ENCODE peak calls at places on chromosomes 11 and 22, in eight cellular contexts. One of them, this sample, is unnamed.
A peak's percentile ranks its signal among the peaks of the same experiment; 100 is the strongest.

GRCh38 chr22:19520566-19521305 is 3.5 kb downstream of the CLDN5 start:
- DNase-seq in HepG2: no peak
- DNase-seq in lower lobe of right lung: no peak
- DNase-seq in mesenchymal stem cell: no peak
- DNase-seq in CD4-positive, CD25-positive, alpha-beta regulatory T cell: no peak
- DNase-seq in HAP-1: no peak
- DNase-seq in aorta: no peak
- DNase-seq in left ventricle myocardium inferior: no peak
- DNase-seq in this sample: no peak

GRCh38 chr11:115500547-115501503 is 3.4 kb downstream of the CADM1 start:
- DNase-seq in left ventricle myocardium inferior: no peak
- DNase-seq in HAP-1: peak; percentile 26
- DNase-seq in CD4-positive, CD25-positive, alpha-beta regulatory T cell: no peak
- DNase-seq in mesenchymal stem cell: no peak
- DNase-seq in HepG2: peak; percentile 94
- DNase-seq in lower lobe of right lung: no peak
- DNase-seq in aorta: no peak
- DNase-seq in this sample: no peak

GRCh38 chr11:79030448-79030847 is 410.4 kb downstream of the TENM4 start:
- DNase-seq in HepG2: no peak
- DNase-seq in CD4-positive, CD25-positive, alpha-beta regulatory T cell: no peak
- DNase-seq in HAP-1: no peak
- DNase-seq in lower lobe of right lung: no peak
- DNase-seq in left ventricle myocardium inferior: no peak
- DNase-seq in aorta: no peak
- DNase-seq in mesenchymal stem cell: no peak
- DNase-seq in this sample: no peak

GRCh38 chr11:86955111-86955673 is at the start of gene FZD4:
- DNase-seq in HAP-1: peak; percentile 93
- DNase-seq in CD4-positive, CD25-positive, alpha-beta regulatory T cell: no peak
- DNase-seq in mesenchymal stem cell: peak; percentile 88
- DNase-seq in aorta: peak; percentile 94
- DNase-seq in HepG2: peak; percentile 76
- DNase-seq in left ventricle myocardium inferior: peak; percentile 94
- DNase-seq in lower lobe of right lung: peak; percentile 93
- DNase-seq in this sample: peak; percentile 90

GRCh38 chr11:36212507-36212906 is 76.7 kb downstream of the COMMD9 start:
- DNase-seq in lower lobe of right lung: no peak
- DNase-seq in HAP-1: no peak
- DNase-seq in aorta: no peak
- DNase-seq in HepG2: no peak
- DNase-seq in CD4-positive, CD25-positive, alpha-beta regulatory T cell: no peak
- DNase-seq in mesenchymal stem cell: no peak
- DNase-seq in left ventricle myocardium inferior: no peak
- DNase-seq in this sample: no peak

GRCh38 chr11:75534291-75535038 is 8.7 kb upstream of the GDPD5 start:
- DNase-seq in aorta: no peak
- DNase-seq in mesenchymal stem cell: no peak
- DNase-seq in HepG2: no peak
- DNase-seq in HAP-1: peak; percentile 42
- DNase-seq in CD4-positive, CD25-positive, alpha-beta regulatory T cell: no peak
- DNase-seq in lower lobe of right lung: no peak
- DNase-seq in left ventricle myocardium inferior: no peak
- DNase-seq in this sample: no peak

GRCh38 chr11:35030716-35031213 is 108.2 kb upstream of the CD44 start:
- DNase-seq in HAP-1: no peak
- DNase-seq in left ventricle myocardium inferior: peak; percentile 35
- DNase-seq in mesenchymal stem cell: peak; percentile 99
- DNase-seq in aorta: peak; percentile 75
- DNase-seq in lower lobe of right lung: no peak
- DNase-seq in CD4-positive, CD25-positive, alpha-beta regulatory T cell: no peak
- DNase-seq in HepG2: no peak
- DNase-seq in this sample: peak; percentile 95

GRCh38 chr11:11035331-11035730 is 177.5 kb upstream of the ZBED5 start:
- DNase-seq in lower lobe of right lung: no peak
- DNase-seq in left ventricle myocardium inferior: no peak
- DNase-seq in mesenchymal stem cell: no peak
- DNase-seq in CD4-positive, CD25-positive, alpha-beta regulatory T cell: no peak
- DNase-seq in HAP-1: no peak
- DNase-seq in HepG2: no peak
- DNase-seq in aorta: no peak
- DNase-seq in this sample: no peak

GRCh38 chr11:1333091-1333772 is 23.8 kb upstream of the TOLLIP start:
- DNase-seq in mesenchymal stem cell: no peak
- DNase-seq in HAP-1: no peak
- DNase-seq in HepG2: peak; percentile 60
- DNase-seq in aorta: no peak
- DNase-seq in left ventricle myocardium inferior: no peak
- DNase-seq in CD4-positive, CD25-positive, alpha-beta regulatory T cell: no peak
- DNase-seq in lower lobe of right lung: no peak
- DNase-seq in this sample: peak; percentile 69

GRCh38 chr11:57679396-57679795 is 11.5 kb downstream of the ZDHHC5 start:
- DNase-seq in CD4-positive, CD25-positive, alpha-beta regulatory T cell: no peak
- DNase-seq in mesenchymal stem cell: no peak
- DNase-seq in aorta: no peak
- DNase-seq in left ventricle myocardium inferior: no peak
- DNase-seq in lower lobe of right lung: no peak
- DNase-seq in HAP-1: no peak
- DNase-seq in HepG2: no peak
- DNase-seq in this sample: no peak

GRCh38 chr11:57675176-57675941 is 7.4 kb downstream of the ZDHHC5 start:
- DNase-seq in HAP-1: no peak
- DNase-seq in left ventricle myocardium inferior: no peak
- DNase-seq in HepG2: no peak
- DNase-seq in CD4-positive, CD25-positive, alpha-beta regulatory T cell: no peak
- DNase-seq in aorta: no peak
- DNase-seq in mesenchymal stem cell: no peak
- DNase-seq in lower lobe of right lung: no peak
- DNase-seq in this sample: no peak

GRCh38 chr11:57681168-57681567 is 13.3 kb downstream of the ZDHHC5 start:
- DNase-seq in mesenchymal stem cell: no peak
- DNase-seq in left ventricle myocardium inferior: no peak
- DNase-seq in lower lobe of right lung: no peak
- DNase-seq in CD4-positive, CD25-positive, alpha-beta regulatory T cell: no peak
- DNase-seq in aorta: no peak
- DNase-seq in HAP-1: no peak
- DNase-seq in HepG2: no peak
- DNase-seq in this sample: no peak

GRCh38 chr11:57680552-57680874 is 12.6 kb downstream of the ZDHHC5 start:
- DNase-seq in HepG2: no peak
- DNase-seq in HAP-1: no peak
- DNase-seq in aorta: no peak
- DNase-seq in lower lobe of right lung: no peak
- DNase-seq in left ventricle myocardium inferior: no peak
- DNase-seq in mesenchymal stem cell: peak; percentile 29
- DNase-seq in CD4-positive, CD25-positive, alpha-beta regulatory T cell: no peak
- DNase-seq in this sample: no peak
- H3K4me3 ChIP-seq in HepG2: no peak overlapping the region
- H3K4me3 ChIP-seq in HAP-1: no peak overlapping the region
- H3K4me3 ChIP-seq in aorta: no peak overlapping the region
- H3K4me3 ChIP-seq in lower lobe of right lung: no peak overlapping the region
- H3K4me3 ChIP-seq in left ventricle myocardium inferior: no peak overlapping the region
- H3K4me3 ChIP-seq in mesenchymal stem cell: no peak overlapping the region
- H3K4me3 ChIP-seq in CD4-positive, CD25-positive, alpha-beta regulatory T cell: peak overlapping the region; percentile 7
- H3K4me3 ChIP-seq in this sample: no peak overlapping the region

GRCh38 chr11:101043940-101044339 is 85.7 kb downstream of the PGR start:
- DNase-seq in aorta: no peak
- DNase-seq in HepG2: no peak
- DNase-seq in lower lobe of right lung: no peak
- DNase-seq in left ventricle myocardium inferior: no peak
- DNase-seq in mesenchymal stem cell: no peak
- DNase-seq in CD4-positive, CD25-positive, alpha-beta regulatory T cell: no peak
- DNase-seq in HAP-1: no peak
- DNase-seq in this sample: no peak
- H3K9me3 ChIP-seq in aorta: no peaks in the 10 kb centered on the region
- H3K9me3 ChIP-seq in HepG2: no peaks in the 10 kb centered on the region
- H3K9me3 ChIP-seq in lower lobe of right lung: no peaks in the 10 kb centered on the region
- H3K9me3 ChIP-seq in left ventricle myocardium inferior: no peaks in the 10 kb centered on the region
- H3K9me3 ChIP-seq in mesenchymal stem cell: no peaks in the 10 kb centered on the region
- H3K9me3 ChIP-seq in CD4-positive, CD25-positive, alpha-beta regulatory T cell: no peaks in the 10 kb centered on the region
- H3K9me3 ChIP-seq in HAP-1: no peaks in the 10 kb centered on the region
- H3K9me3 ChIP-seq in this sample: no peaks in the 10 kb centered on the region

GRCh38 chr11:19347911-19348310 is 107.2 kb upstream of the E2F8 start:
- DNase-seq in mesenchymal stem cell: no peak
- DNase-seq in aorta: no peak
- DNase-seq in HAP-1: no peak
- DNase-seq in left ventricle myocardium inferior: no peak
- DNase-seq in lower lobe of right lung: no peak
- DNase-seq in HepG2: no peak
- DNase-seq in CD4-positive, CD25-positive, alpha-beta regulatory T cell: no peak
- DNase-seq in this sample: no peak
- H3K27me3 ChIP-seq in mesenchymal stem cell: peaks cover 17% of the 10 kb centered on the region
- H3K27me3 ChIP-seq in aorta: no peaks in the 10 kb centered on the region
- H3K27me3 ChIP-seq in HAP-1: peaks cover 89% of the 10 kb centered on the region
- H3K27me3 ChIP-seq in left ventricle myocardium inferior: peaks cover 98% of the 10 kb centered on the region
- H3K27me3 ChIP-seq in lower lobe of right lung: peaks cover 49% of the 10 kb centered on the region
- H3K27me3 ChIP-seq in HepG2: peaks cover 37% of the 10 kb centered on the region
- H3K27me3 ChIP-seq in CD4-positive, CD25-positive, alpha-beta regulatory T cell: peaks cover 27% of the 10 kb centered on the region
- H3K27me3 ChIP-seq in this sample: peaks cover 22% of the 10 kb centered on the region

GRCh38 chr11:64230985-64231365 is 627 bp downstream of the DNAJC4 start:
- DNase-seq in HepG2: no peak
- DNase-seq in HAP-1: no peak
- DNase-seq in left ventricle myocardium inferior: no peak
- DNase-seq in aorta: no peak
- DNase-seq in CD4-positive, CD25-positive, alpha-beta regulatory T cell: no peak
- DNase-seq in lower lobe of right lung: no peak
- DNase-seq in mesenchymal stem cell: no peak
- DNase-seq in this sample: no peak
- H3K4me3 ChIP-seq in HepG2: peak overlapping the region; percentile 94
- H3K4me3 ChIP-seq in HAP-1: peak overlapping the region; percentile 76
- H3K4me3 ChIP-seq in left ventricle myocardium inferior: peak overlapping the region; percentile 81
- H3K4me3 ChIP-seq in aorta: peak overlapping the region; percentile 59
- H3K4me3 ChIP-seq in CD4-positive, CD25-positive, alpha-beta regulatory T cell: no peak overlapping the region
- H3K4me3 ChIP-seq in lower lobe of right lung: peak overlapping the region; percentile 69
- H3K4me3 ChIP-seq in mesenchymal stem cell: peak overlapping the region; percentile 77
- H3K4me3 ChIP-seq in this sample: peak overlapping the region; percentile 38

GRCh38 chr11:97367406-97368083 is 977.7 kb downstream of the JRKL start:
- DNase-seq in aorta: no peak
- DNase-seq in lower lobe of right lung: no peak
- DNase-seq in HAP-1: no peak
- DNase-seq in left ventricle myocardium inferior: no peak
- DNase-seq in mesenchymal stem cell: no peak
- DNase-seq in HepG2: no peak
- DNase-seq in CD4-positive, CD25-positive, alpha-beta regulatory T cell: no peak
- DNase-seq in this sample: no peak

GRCh38 chr11:97363331-97363730 is 973.5 kb downstream of the JRKL start:
- DNase-seq in aorta: no peak
- DNase-seq in left ventricle myocardium inferior: no peak
- DNase-seq in HAP-1: no peak
- DNase-seq in CD4-positive, CD25-positive, alpha-beta regulatory T cell: no peak
- DNase-seq in HepG2: no peak
- DNase-seq in mesenchymal stem cell: no peak
- DNase-seq in lower lobe of right lung: no peak
- DNase-seq in this sample: no peak

GRCh38 chr11:97364047-97364446 is 974.2 kb downstream of the JRKL start:
- DNase-seq in CD4-positive, CD25-positive, alpha-beta regulatory T cell: no peak
- DNase-seq in HepG2: no peak
- DNase-seq in aorta: no peak
- DNase-seq in mesenchymal stem cell: peak; percentile 41
- DNase-seq in left ventricle myocardium inferior: no peak
- DNase-seq in lower lobe of right lung: no peak
- DNase-seq in HAP-1: no peak
- DNase-seq in this sample: no peak

DNA sequence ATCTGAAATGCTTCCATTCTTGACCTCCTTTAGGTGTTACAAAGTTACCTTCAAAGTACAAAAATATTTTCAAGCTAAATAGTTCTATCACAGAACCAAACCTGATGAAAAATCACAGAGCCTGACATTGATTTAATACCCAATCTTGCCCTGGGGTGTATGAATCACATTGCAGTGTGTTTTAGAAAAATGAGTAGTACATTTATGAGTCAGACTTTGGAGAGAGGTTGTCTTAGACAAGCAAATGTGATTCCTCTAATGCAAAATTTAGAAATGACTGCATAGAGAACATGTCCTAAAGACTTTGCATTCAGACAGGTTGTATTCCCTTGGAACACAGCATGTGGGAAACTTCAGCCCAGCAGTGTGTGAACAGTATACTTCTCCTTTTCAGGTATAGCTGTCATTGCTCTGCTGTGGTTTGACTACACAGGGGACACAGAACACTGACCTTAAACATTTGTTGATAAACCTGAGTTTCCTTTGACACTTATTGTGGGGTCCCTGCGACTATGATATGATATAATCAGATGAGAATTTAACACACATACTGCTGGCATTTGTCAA is 972.1 kb downstream of the JRKL start:
- DNase-seq in CD4-positive, CD25-positive, alpha-beta regulatory T cell: no peak
- DNase-seq in HAP-1: no peak
- DNase-seq in mesenchymal stem cell: peak; percentile 40
- DNase-seq in lower lobe of right lung: no peak
- DNase-seq in HepG2: no peak
- DNase-seq in left ventricle myocardium inferior: no peak
- DNase-seq in aorta: no peak
- DNase-seq in this sample: no peak
- H3K9me3 ChIP-seq in CD4-positive, CD25-positive, alpha-beta regulatory T cell: peaks cover 5% of the 10 kb centered on the region
- H3K9me3 ChIP-seq in HAP-1: no peaks in the 10 kb centered on the region
- H3K9me3 ChIP-seq in mesenchymal stem cell: peaks cover 6% of the 10 kb centered on the region
- H3K9me3 ChIP-seq in lower lobe of right lung: peaks cover 3% of the 10 kb centered on the region
- H3K9me3 ChIP-seq in HepG2: peaks cover 11% of the 10 kb centered on the region
- H3K9me3 ChIP-seq in left ventricle myocardium inferior: peaks cover 1% of the 10 kb centered on the region
- H3K9me3 ChIP-seq in aorta: no peaks in the 10 kb centered on the region
- H3K9me3 ChIP-seq in this sample: no peaks in the 10 kb centered on the region

GRCh38 chr11:116536416-116536815 is 236.4 kb downstream of the BUD13 start:
- DNase-seq in CD4-positive, CD25-positive, alpha-beta regulatory T cell: no peak
- DNase-seq in lower lobe of right lung: no peak
- DNase-seq in HepG2: no peak
- DNase-seq in mesenchymal stem cell: no peak
- DNase-seq in aorta: peak; percentile 13
- DNase-seq in left ventricle myocardium inferior: no peak
- DNase-seq in HAP-1: no peak
- DNase-seq in this sample: no peak

GRCh38 chr11:116535954-116536353 is 236.8 kb downstream of the BUD13 start:
- DNase-seq in lower lobe of right lung: no peak
- DNase-seq in CD4-positive, CD25-positive, alpha-beta regulatory T cell: no peak
- DNase-seq in HepG2: no peak
- DNase-seq in aorta: peak; percentile 12
- DNase-seq in left ventricle myocardium inferior: no peak
- DNase-seq in HAP-1: no peak
- DNase-seq in mesenchymal stem cell: no peak
- DNase-seq in this sample: peak; percentile 37

GRCh38 chr11:116535120-116535519 is 237.7 kb downstream of the BUD13 start:
- DNase-seq in CD4-positive, CD25-positive, alpha-beta regulatory T cell: no peak
- DNase-seq in HAP-1: no peak
- DNase-seq in lower lobe of right lung: no peak
- DNase-seq in aorta: peak; percentile 17
- DNase-seq in mesenchymal stem cell: no peak
- DNase-seq in left ventricle myocardium inferior: no peak
- DNase-seq in HepG2: no peak
- DNase-seq in this sample: no peak

GRCh38 chr11:116537736-116538135 is 235.1 kb downstream of the BUD13 start:
- DNase-seq in mesenchymal stem cell: no peak
- DNase-seq in CD4-positive, CD25-positive, alpha-beta regulatory T cell: no peak
- DNase-seq in HAP-1: no peak
- DNase-seq in HepG2: no peak
- DNase-seq in lower lobe of right lung: no peak
- DNase-seq in aorta: no peak
- DNase-seq in left ventricle myocardium inferior: no peak
- DNase-seq in this sample: no peak

DNA sequence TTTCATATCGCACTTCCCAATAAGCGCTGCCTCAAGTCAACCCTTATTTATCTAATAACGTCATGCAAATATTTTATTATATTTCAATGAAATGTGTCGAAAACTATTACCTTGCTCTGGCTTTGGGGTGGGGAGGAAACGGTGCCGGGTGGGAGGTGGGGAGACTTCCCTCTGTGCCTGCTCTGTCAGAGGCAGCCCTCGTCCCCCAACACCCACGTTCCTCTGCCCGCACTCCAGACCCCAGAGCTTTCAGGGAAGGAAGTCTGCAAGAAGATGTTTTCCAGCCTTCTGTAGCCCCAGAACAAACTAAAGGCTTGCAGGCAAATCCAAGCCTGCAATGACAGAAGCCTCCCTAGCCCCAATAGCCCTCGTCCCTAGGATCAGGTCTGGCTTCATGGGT is 235.7 kb downstream of the BUD13 start:
- DNase-seq in CD4-positive, CD25-positive, alpha-beta regulatory T cell: no peak
- DNase-seq in mesenchymal stem cell: no peak
- DNase-seq in left ventricle myocardium inferior: no peak
- DNase-seq in lower lobe of right lung: no peak
- DNase-seq in HAP-1: no peak
- DNase-seq in HepG2: no peak
- DNase-seq in aorta: peak; percentile 7
- DNase-seq in this sample: no peak
- H3K27me3 ChIP-seq in CD4-positive, CD25-positive, alpha-beta regulatory T cell: peaks cover 2% of the 10 kb centered on the region
- H3K27me3 ChIP-seq in mesenchymal stem cell: peaks cover 63% of the 10 kb centered on the region
- H3K27me3 ChIP-seq in left ventricle myocardium inferior: peaks cover 99% of the 10 kb centered on the region
- H3K27me3 ChIP-seq in lower lobe of right lung: peaks cover 21% of the 10 kb centered on the region
- H3K27me3 ChIP-seq in HAP-1: peaks cover 59% of the 10 kb centered on the region
- H3K27me3 ChIP-seq in HepG2: peaks cover 2% of the 10 kb centered on the region
- H3K27me3 ChIP-seq in aorta: no peaks in the 10 kb centered on the region
- H3K27me3 ChIP-seq in this sample: no peaks in the 10 kb centered on the region